ENCODE peak calls at places on chromosomes 4 and X, in six cellular contexts. G, U, H, Z, F and L are unnamed samples.

GRCh38 chr4:184655889-184656869 is 6.6 kb downstream of the PRIMPOL start:
- DNase-seq in G (no peak), U (no peak), H (no peak), Z (no peak), F (no peak), L (no peak)

GRCh38 chr4:47882228-47882627 is 32.2 kb downstream of the NFXL1 start:
- DNase-seq in G (no peak), U (no peak), H (no peak), Z (no peak), F (no peak), L (no peak)

GRCh38 chrX:47572773-47573333 is 9.4 kb upstream of the TIMP1 start:
- DNase-seq in G (no peak), U (no peak), H (no peak), Z (no peak), F (no peak), L (no peak)

GRCh38 chr4:87633239-87633638 is 16.8 kb upstream of the DMP1 start:
- DNase-seq in G (no peak), U (no peak), H (no peak), Z (no peak), F (no peak), L (no peak)

GRCh38 chr4:186765138-186765537 is 41.5 kb upstream of the FAT1 start:
- DNase-seq in G (no peak), U (peak), H (no peak), Z (no peak), F (no peak), L (no peak)

GRCh38 chr4:57639566-57640328 is 529.6 kb upstream of the IGFBP7 start:
- DNase-seq in G (no peak), U (peak), H (no peak), Z (no peak), F (no peak), L (no peak)

GRCh38 chr4:138891610-138892009 is 124.0 kb upstream of the NOCT start:
- DNase-seq in G (no peak), U (no peak), H (no peak), Z (no peak), F (no peak), L (no peak)

GRCh38 chrX:45767021-45767491 is 566.4 kb upstream of the DIPK2B start:
- DNase-seq in G (no peak), U (no peak), H (no peak), Z (no peak), F (no peak), L (no peak)

GRCh38 chr4:105147226-105148151 is 813 bp downstream of the TET2 start:
- DNase-seq in G (no peak), U (peak), H (no peak), Z (no peak), F (no peak), L (peak)

GRCh38 chrX:136954930-136955329 is 74.4 kb upstream of the RBMX start:
- DNase-seq in G (no peak), U (no peak), H (no peak), Z (no peak), F (no peak), L (no peak)

GRCh38 chr4:73404042-73404441 is at the start of gene ALB:
- DNase-seq in G (no peak), U (no peak), H (no peak), Z (no peak), F (no peak), L (no peak)

GRCh38 chr4:112327950-112328349 is 30.8 kb downstream of the ALPK1 start:
- DNase-seq in G (no peak), U (no peak), H (no peak), Z (no peak), F (peak), L (no peak)

GRCh38 chr4:86482851-86483490 is 111.1 kb upstream of the PTPN13 start:
- DNase-seq in G (no peak), U (no peak), H (no peak), Z (no peak), F (no peak), L (no peak)
- H3K27ac ChIP-seq in G (no peak), U (no peak), H (no peak), Z (no peak), F (no peak), L (no peak)

DNA sequence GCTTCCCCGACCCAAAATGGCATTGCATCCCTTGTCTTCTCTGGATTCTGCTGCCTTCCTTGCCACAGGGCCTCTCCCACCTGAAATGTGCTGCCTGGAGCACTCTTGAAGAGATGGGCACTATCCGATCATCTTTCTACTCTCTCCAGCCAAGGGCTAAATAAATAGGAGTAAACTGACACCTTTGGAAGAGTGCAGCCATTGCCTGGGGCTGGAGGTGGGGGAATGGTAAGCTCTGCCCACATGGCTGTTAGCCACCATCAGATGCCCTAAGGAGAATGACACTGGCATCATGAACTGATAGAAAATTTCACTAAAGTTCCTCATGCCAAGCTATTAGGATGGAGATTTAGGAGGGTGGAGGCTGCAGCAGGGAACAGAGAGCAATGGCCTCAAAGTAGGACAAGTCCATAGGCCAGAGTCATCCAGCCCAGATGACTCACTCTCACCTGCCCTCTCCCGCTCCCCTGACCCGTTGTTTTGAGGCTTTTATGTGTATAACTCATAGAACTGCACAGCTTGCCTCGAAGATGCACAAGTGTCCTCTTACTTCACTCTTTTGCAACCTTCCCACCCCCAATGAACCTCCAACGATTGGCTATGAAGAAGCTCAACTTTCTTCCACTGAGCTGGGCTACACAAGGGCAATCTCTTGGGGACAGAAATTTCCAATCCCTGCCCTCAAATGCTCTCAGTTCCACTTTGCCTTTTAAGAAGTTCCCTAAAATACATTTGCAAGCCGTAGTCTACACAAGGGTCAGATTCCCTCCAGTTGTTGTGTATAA is 872 bp upstream of the PFKFB1 start:
- DNase-seq in G (no peak), U (no peak), H (no peak), Z (no peak), F (no peak), L (no peak)
- H3K27ac ChIP-seq in G (no peak), U (no peak), H (no peak), Z (no peak), F (no peak), L (no peak)

GRCh38 chr4:13700196-13701140 is 72.9 kb upstream of the BOD1L1 start:
- DNase-seq in G (no peak), U (no peak), H (no peak), Z (no peak), F (peak), L (no peak)
- H3K27ac ChIP-seq in G (no peak), U (no peak), H (no peak), Z (no peak), F (no peak), L (no peak)

DNA sequence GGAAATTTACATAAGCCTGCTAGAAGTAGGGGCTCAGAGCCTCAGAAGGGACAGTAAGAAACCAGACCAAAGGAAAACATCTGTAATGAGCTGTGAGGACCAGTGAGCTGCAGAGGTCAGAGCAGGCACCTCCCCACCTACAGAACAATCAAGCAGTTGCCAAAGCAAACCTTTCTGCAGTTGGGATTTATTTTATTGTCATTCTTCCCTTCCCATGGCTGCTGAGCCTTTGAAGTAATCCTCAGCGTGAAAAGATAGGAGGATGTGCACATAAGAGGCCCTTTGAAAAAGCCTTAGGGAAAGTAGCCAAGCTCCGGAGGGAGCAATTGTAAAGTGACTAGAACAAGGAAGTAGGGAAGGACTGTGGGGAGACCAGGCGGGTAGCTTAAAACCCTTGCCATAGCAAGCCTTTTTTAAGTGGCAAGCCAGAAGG is 89.3 kb upstream of the TSPAN5 start:
- DNase-seq in G (no peak), U (peak), H (no peak), Z (no peak), F (no peak), L (no peak)
- H3K27ac ChIP-seq in G (no peak), U (peak), H (no peak), Z (no peak), F (no peak), L (no peak)